ENCODE peak calls at places on chromosomes 11 and 22, in four cellular contexts. Z is GM12878, T is K562, V is HepG2. C is an unnamed sample.

GRCh38 chr11:115197433-115197832 is 306.8 kb downstream of the CADM1 start:
- DNase-seq in Z (no peak), T (no peak), V (no peak), C (no peak)

GRCh38 chr22:47366026-47366767 is 603.7 kb downstream of the TBC1D22A start:
- DNase-seq in Z (no peak), T (no peak), V (no peak), C (no peak)

GRCh38 chr22:17962168-17962567 is 62.2 kb downstream of the MICAL3 start:
- DNase-seq in Z (no peak), T (no peak), V (no peak), C (no peak)

GRCh38 chr11:41578421-41579047 is 119.1 kb upstream of the LRRC4C start:
- DNase-seq in Z (no peak), T (no peak), V (no peak), C (no peak)

GRCh38 chr11:59669611-59670009 is 773 bp upstream of the PATL1 start:
- DNase-seq in Z (no peak), T (peak), V (no peak), C (no peak)

GRCh38 chr11:17770048-17770652 is 35.6 kb downstream of the KCNC1 start:
- DNase-seq in Z (no peak), T (peak), V (peak), C (peak)

GRCh38 chr22:38504731-38505594 is 1.1 kb downstream of the DDX17 start:
- DNase-seq in Z (no peak), T (no peak), V (peak), C (peak)

GRCh38 chr11:64577202-64577601 is 13.8 kb upstream of the SLC22A12 start:
- DNase-seq in Z (no peak), T (no peak), V (no peak), C (no peak)

GRCh38 chr22:22865311-22866072 is 22.1 kb upstream of the IGLL5 start:
- DNase-seq in Z (no peak), T (peak), V (no peak), C (no peak)

GRCh38 chr11:8683115-8683807 is 669 bp downstream of the RPL27A start:
- DNase-seq in Z (no peak), T (peak), V (no peak), C (peak)

GRCh38 chr11:35875466-35875865 is 68.4 kb upstream of the LDLRAD3 start:
- DNase-seq in Z (no peak), T (no peak), V (no peak), C (no peak)

GRCh38 chr11:120715239-120715638 is 203.7 kb downstream of the GRIK4 start:
- DNase-seq in Z (no peak), T (peak), V (peak), C (no peak)

GRCh38 chr22:50434849-50435700 is 39.8 kb downstream of the SBF1 start:
- DNase-seq in Z (no peak), T (no peak), V (no peak), C (no peak)

GRCh38 chr11:125070699-125071254 is 7.7 kb downstream of the SLC37A2 start:
- DNase-seq in Z (peak), T (peak), V (peak), C (peak)

GRCh38 chr11:94328587-94329080 is 24.3 kb downstream of the IZUMO1R start:
- DNase-seq in Z (no peak), T (no peak), V (no peak), C (no peak)

GRCh38 chr11:94326947-94327346 is 22.6 kb downstream of the IZUMO1R start:
- DNase-seq in Z (no peak), T (no peak), V (no peak), C (no peak)

GRCh38 chr11:94329501-94329900 is 25.1 kb downstream of the IZUMO1R start:
- DNase-seq in Z (no peak), T (no peak), V (no peak), C (no peak)

GRCh38 chr11:94322501-94322900 is 18.1 kb downstream of the IZUMO1R start:
- DNase-seq in Z (no peak), T (no peak), V (no peak), C (no peak)

GRCh38 chr11:94325681-94326080 is 21.3 kb downstream of the IZUMO1R start:
- DNase-seq in Z (peak), T (peak), V (peak), C (no peak)
- TF ChIP-seq GABPA in Z (no peak), T (no peak), V (no peak), C (no peak)

GRCh38 chr22:28893810-28894209 is 10.4 kb downstream of the ZNRF3 start:
- DNase-seq in Z (no peak), T (no peak), V (no peak), C (peak)

GRCh38 chr22:28894793-28895192 is 11.4 kb downstream of the ZNRF3 start:
- DNase-seq in Z (no peak), T (no peak), V (no peak), C (no peak)

GRCh38 chr22:28891156-28891733 is 7.9 kb downstream of the ZNRF3 start:
- DNase-seq in Z (no peak), T (no peak), V (no peak), C (no peak)

GRCh38 chr22:28894320-28894719 is 10.9 kb downstream of the ZNRF3 start:
- DNase-seq in Z (no peak), T (no peak), V (no peak), C (no peak)

GRCh38 chr22:28892175-28892731 is 8.9 kb downstream of the ZNRF3 start:
- DNase-seq in Z (no peak), T (no peak), V (peak), C (no peak)
- TF ChIP-seq GABPA in Z (no peak), T (no peak), V (no peak), C (no peak)

GRCh38 chr11:111417766-111418435 is 38.8 kb upstream of the POU2AF1 start:
- DNase-seq in Z (peak), T (no peak), V (no peak), C (no peak)

GRCh38 chr11:111417011-111417765 is 38.1 kb upstream of the POU2AF1 start:
- DNase-seq in Z (peak), T (no peak), V (peak), C (peak)

GRCh38 chr11:111418436-111418787 is 39.3 kb upstream of the POU2AF1 start:
- DNase-seq in Z (no peak), T (no peak), V (no peak), C (no peak)

GRCh38 chr11:111419641-111420327 is 40.7 kb upstream of the POU2AF1 start:
- DNase-seq in Z (no peak), T (no peak), V (no peak), C (no peak)

DNA sequence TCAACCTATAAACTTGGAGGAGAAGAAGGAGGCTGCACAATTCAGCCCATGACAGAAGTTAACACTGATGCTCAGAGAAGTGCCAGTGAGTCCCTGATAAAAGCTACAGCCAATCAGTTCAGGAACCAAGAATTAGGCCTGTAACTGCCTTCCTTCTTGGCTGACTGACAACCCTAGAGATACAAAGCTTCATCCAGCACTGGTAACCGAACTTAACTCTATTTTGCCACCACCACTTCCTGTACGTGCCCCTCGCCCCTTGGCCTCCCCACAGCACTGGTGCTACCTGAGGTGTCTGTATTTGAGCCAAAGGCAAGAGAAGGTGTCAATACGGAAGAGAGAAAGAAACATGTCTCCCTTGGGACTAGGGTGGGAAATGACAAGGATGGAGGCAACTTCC is 40.1 kb upstream of the POU2AF1 start:
- DNase-seq in Z (no peak), T (no peak), V (no peak), C (no peak)
- TF ChIP-seq GABPA in Z (no peak), T (no peak), V (no peak), C (no peak)

GRCh38 chr11:2914475-2915195 is 14.6 kb downstream of the PHLDA2 start:
- DNase-seq in Z (no peak), T (no peak), V (no peak), C (no peak)
- TF ChIP-seq GABPA in Z (no peak), T (no peak), V (no peak), C (no peak)

GRCh38 chr11:60924110-60924905 is at the start of gene TMEM132A:
- DNase-seq in Z (no peak), T (peak), V (peak), C (no peak)
- TF ChIP-seq GABPA in Z (no peak), T (no peak), V (no peak), C (no peak)

GRCh38 chr22:35634981-35635540 is 13.2 kb upstream of the APOL6 start:
- DNase-seq in Z (no peak), T (peak), V (no peak), C (no peak)

GRCh38 chr22:35641494-35642120 is 6.6 kb upstream of the APOL6 start:
- DNase-seq in Z (no peak), T (no peak), V (no peak), C (no peak)

GRCh38 chr22:35637943-35638342 is 10.3 kb upstream of the APOL6 start:
- DNase-seq in Z (no peak), T (no peak), V (no peak), C (no peak)

GRCh38 chr22:35637254-35637653 is 11.0 kb upstream of the APOL6 start:
- DNase-seq in Z (no peak), T (no peak), V (no peak), C (no peak)

GRCh38 chr22:35638408-35638807 is 9.8 kb upstream of the APOL6 start:
- DNase-seq in Z (no peak), T (no peak), V (no peak), C (no peak)
- TF ChIP-seq GABPA in Z (no peak), T (no peak), V (no peak), C (no peak)

DNA sequence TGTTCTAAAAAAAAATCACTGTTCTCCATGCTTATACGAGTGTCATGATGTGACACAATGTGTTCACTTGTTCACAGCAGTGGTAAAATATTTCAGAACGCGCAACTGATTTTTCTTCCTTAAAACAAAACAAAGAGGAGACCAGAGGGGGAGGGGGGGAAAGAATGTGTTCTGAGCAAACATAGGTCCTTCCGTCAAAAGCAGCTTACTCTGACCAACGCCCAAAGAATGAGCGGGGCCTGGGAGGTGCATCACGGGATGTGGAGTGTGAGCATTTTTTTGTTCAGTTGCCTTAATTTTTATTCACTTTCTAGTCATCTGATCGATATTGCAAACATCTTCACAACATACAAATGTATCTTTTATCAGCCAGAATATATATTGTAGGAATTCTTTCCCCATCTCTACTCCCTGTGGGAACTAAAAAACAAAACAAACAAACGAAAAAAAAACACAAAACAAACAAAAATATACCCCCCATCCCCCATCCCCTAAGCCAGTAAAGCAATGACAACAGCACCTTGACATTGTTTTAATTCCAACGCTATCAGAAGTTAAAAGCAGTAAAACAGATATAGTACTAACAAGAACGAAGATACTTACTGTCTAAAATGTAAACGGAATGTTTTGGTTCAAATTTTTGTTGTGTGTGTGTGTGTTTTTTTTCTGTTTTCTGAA is 43.3 kb downstream of the BDNF start:
- DNase-seq in Z (no peak), T (no peak), V (peak), C (no peak)
- TF ChIP-seq GABPA in Z (no peak), T (no peak), V (no peak), C (no peak)

GRCh38 chr11:130858215-130858614 is 58.1 kb downstream of the SNX19 start:
- DNase-seq in Z (no peak), T (peak), V (no peak), C (no peak)
- TF ChIP-seq GABPA in Z (no peak), T (no peak), V (no peak), C (no peak)

GRCh38 chr22:24502540-24502939 is 7.4 kb downstream of the UPB1 start:
- DNase-seq in Z (no peak), T (no peak), V (no peak), C (no peak)

GRCh38 chr22:24499706-24500105 is 4.6 kb downstream of the UPB1 start:
- DNase-seq in Z (no peak), T (no peak), V (no peak), C (no peak)

GRCh38 chr22:24498826-24499225 is 3.7 kb downstream of the UPB1 start:
- DNase-seq in Z (no peak), T (no peak), V (no peak), C (no peak)

GRCh38 chr22:24501366-24502005 is 6.4 kb downstream of the UPB1 start:
- DNase-seq in Z (no peak), T (no peak), V (peak), C (no peak)

GRCh38 chr22:24500251-24500820 is 5.2 kb downstream of the UPB1 start:
- DNase-seq in Z (no peak), T (no peak), V (peak), C (no peak)
- TF ChIP-seq GABPA in Z (no peak), T (no peak), V (no peak), C (no peak)

GRCh38 chr22:28344893-28345292 is 334.7 kb downstream of the TTC28 start:
- DNase-seq in Z (no peak), T (no peak), V (no peak), C (no peak)

GRCh38 chr22:28345304-28345703 is 334.3 kb downstream of the TTC28 start:
- DNase-seq in Z (no peak), T (no peak), V (no peak), C (no peak)

GRCh38 chr22:28346308-28346707 is 333.3 kb downstream of the TTC28 start:
- DNase-seq in Z (no peak), T (no peak), V (no peak), C (no peak)

GRCh38 chr22:28341001-28341400 is 338.6 kb downstream of the TTC28 start:
- DNase-seq in Z (no peak), T (no peak), V (no peak), C (no peak)
- TF ChIP-seq GABPA in Z (no peak), T (no peak), V (no peak), C (no peak)